ENCODE peak calls at places on chromosome 6, in four cellular contexts. L, R, V and T are unnamed samples.

GRCh38 chr6:11761744-11762620 is 16.6 kb downstream of the ADTRP start:
- DNase-seq in L (no peak), R (no peak), V (no peak), T (no peak)

GRCh38 chr6:34745277-34746103 is 11.8 kb upstream of the SNRPC start:
- DNase-seq in R (no peak), V (peak; percentile 72), L (peak; percentile 75), T (no peak)

GRCh38 chr6:56775498-56776166 is 132.9 kb upstream of the DST start:
- DNase-seq in V (no peak), L (no peak), R (no peak), T (no peak)

GRCh38 chr6:100344761-100345160 is 120.0 kb downstream of the SIM1 start:
- DNase-seq in L (no peak), R (no peak), V (peak; percentile 82), T (peak; percentile 88)

GRCh38 chr6:29763491-29764289 is 40.5 kb downstream of the HLA-F start:
- DNase-seq in L (no peak), V (peak; percentile 68), R (no peak), T (peak; percentile 79)

GRCh38 chr6:26556263-26557070 is 18.3 kb downstream of the HMGN4 start:
- DNase-seq in R (peak; percentile 73), L (no peak), V (peak; percentile 97), T (peak; percentile 96)

GRCh38 chr6:24708612-24709011 is 10.3 kb downstream of the C6orf62 start:
- DNase-seq in V (no peak), R (no peak), L (no peak), T (no peak)

GRCh38 chr6:116247285-116247684 is 6.6 kb downstream of the TSPYL4 start:
- DNase-seq in V (no peak), R (no peak), L (no peak), T (no peak)

GRCh38 chr6:128024976-128025375 is 124.1 kb upstream of the THEMIS start:
- DNase-seq in R (no peak), L (no peak), V (no peak), T (no peak)

GRCh38 chr6:100186552-100186951 is 192.5 kb upstream of the MCHR2 start:
- DNase-seq in V (peak; percentile 48), L (no peak), R (no peak), T (peak; percentile 39)

GRCh38 chr6:131159578-131159977 is 24.3 kb downstream of the AKAP7 start:
- DNase-seq in V (peak; percentile 86), R (no peak), L (no peak), T (peak; percentile 87)

GRCh38 chr6:138814179-138814834 is 18.4 kb downstream of the ECT2L start:
- DNase-seq in L (no peak), V (no peak), R (no peak), T (no peak)

GRCh38 chr6:168418631-168419250 is 22.2 kb upstream of the SMOC2 start:
- DNase-seq in R (no peak), L (no peak), V (no peak), T (no peak)

GRCh38 chr6:75124983-75125382 is 80.9 kb downstream of the COL12A1 start:
- DNase-seq in V (peak; percentile 49), L (no peak), R (no peak), T (no peak)

GRCh38 chr6:56555438-56555872 is 87.2 kb downstream of the DST start:
- DNase-seq in V (peak; percentile 73), R (peak; percentile 18), L (no peak), T (peak; percentile 26)

GRCh38 chr6:124466949-124467348 is 495.3 kb upstream of the RNF217 start:
- DNase-seq in L (no peak), V (no peak), R (no peak), T (no peak)

GRCh38 chr6:101401792-101402617 is 8.5 kb downstream of the GRIK2 start:
- DNase-seq in L (no peak), V (peak; percentile 46), R (no peak), T (peak; percentile 24)

GRCh38 chr6:132214716-132215115 is 186.6 kb downstream of the MOXD1 start:
- DNase-seq in V (no peak), R (no peak), L (no peak), T (no peak)

GRCh38 chr6:41228616-41229015 is 467 bp downstream of the TREML4 start:
- DNase-seq in R (no peak), V (no peak), L (peak; percentile 58), T (no peak)

GRCh38 chr6:107819976-107820551 is 4.0 kb downstream of the SCML4 start:
- DNase-seq in L (no peak), R (no peak), V (peak; percentile 1), T (peak; percentile 24)

GRCh38 chr6:3799731-3800130 is 48.2 kb upstream of the PXDC1 start:
- DNase-seq in V (no peak), L (no peak), R (no peak), T (no peak)
- TF ChIP-seq CTCF in V (no peak), L (no peak), R (no peak), T (no peak)

GRCh38 chr6:32885698-32886286 is 31.8 kb downstream of the PSMB9 start:
- DNase-seq in L (no peak), R (no peak), V (peak; percentile 81), T (peak; percentile 84)
- TF ChIP-seq CTCF in L (peak; percentile 71), R (peak; percentile 63), V (peak; percentile 76), T (peak; percentile 28)

GRCh38 chr6:14713966-14714631 is 531.8 kb upstream of the JARID2 start:
- DNase-seq in V (no peak), R (no peak), L (no peak), T (peak; percentile 21)

GRCh38 chr6:14711704-14712397 is 534.0 kb upstream of the JARID2 start:
- DNase-seq in V (no peak), L (no peak), R (no peak), T (no peak)

GRCh38 chr6:14713008-14713452 is 532.8 kb upstream of the JARID2 start:
- DNase-seq in L (peak; percentile 45), V (peak; percentile 91), R (peak; percentile 27), T (peak; percentile 98)

GRCh38 chr6:14711056-14711703 is 534.7 kb upstream of the JARID2 start:
- DNase-seq in R (no peak), V (peak; percentile 98), L (peak; percentile 74), T (peak; percentile 91)

GRCh38 chr6:14713561-14713960 is 532.3 kb upstream of the JARID2 start:
- DNase-seq in L (no peak), V (no peak), R (no peak), T (peak; percentile 64)
- TF ChIP-seq CTCF in L (no peak), V (no peak), R (no peak), T (no peak)

GRCh38 chr6:147970970-147971369 is 371.7 kb upstream of the SASH1 start:
- DNase-seq in L (no peak), R (no peak), V (peak; percentile 5), T (no peak)
- TF ChIP-seq CTCF in L (no peak), R (no peak), V (peak; percentile 18), T (no peak)

GRCh38 chr6:43508481-43509141 is 1.5 kb downstream of the LRRC73 start:
- DNase-seq in V (no peak), R (no peak), L (no peak), T (no peak)

GRCh38 chr6:43504756-43505593 is 5.2 kb downstream of the LRRC73 start:
- DNase-seq in V (no peak), R (no peak), L (no peak), T (no peak)

GRCh38 chr6:43505718-43506117 is 4.4 kb downstream of the LRRC73 start:
- DNase-seq in V (no peak), R (no peak), L (no peak), T (no peak)

GRCh38 chr6:43506171-43506570 is 4.0 kb downstream of the LRRC73 start:
- DNase-seq in V (no peak), L (no peak), R (no peak), T (no peak)

GRCh38 chr6:43506667-43507471 is 3.3 kb downstream of the LRRC73 start:
- DNase-seq in L (peak; percentile 79), R (peak; percentile 81), V (peak; percentile 78), T (peak; percentile 73)
- TF ChIP-seq CTCF in L (peak; percentile 94), R (peak; percentile 88), V (peak; percentile 98), T (peak; percentile 92)

DNA sequence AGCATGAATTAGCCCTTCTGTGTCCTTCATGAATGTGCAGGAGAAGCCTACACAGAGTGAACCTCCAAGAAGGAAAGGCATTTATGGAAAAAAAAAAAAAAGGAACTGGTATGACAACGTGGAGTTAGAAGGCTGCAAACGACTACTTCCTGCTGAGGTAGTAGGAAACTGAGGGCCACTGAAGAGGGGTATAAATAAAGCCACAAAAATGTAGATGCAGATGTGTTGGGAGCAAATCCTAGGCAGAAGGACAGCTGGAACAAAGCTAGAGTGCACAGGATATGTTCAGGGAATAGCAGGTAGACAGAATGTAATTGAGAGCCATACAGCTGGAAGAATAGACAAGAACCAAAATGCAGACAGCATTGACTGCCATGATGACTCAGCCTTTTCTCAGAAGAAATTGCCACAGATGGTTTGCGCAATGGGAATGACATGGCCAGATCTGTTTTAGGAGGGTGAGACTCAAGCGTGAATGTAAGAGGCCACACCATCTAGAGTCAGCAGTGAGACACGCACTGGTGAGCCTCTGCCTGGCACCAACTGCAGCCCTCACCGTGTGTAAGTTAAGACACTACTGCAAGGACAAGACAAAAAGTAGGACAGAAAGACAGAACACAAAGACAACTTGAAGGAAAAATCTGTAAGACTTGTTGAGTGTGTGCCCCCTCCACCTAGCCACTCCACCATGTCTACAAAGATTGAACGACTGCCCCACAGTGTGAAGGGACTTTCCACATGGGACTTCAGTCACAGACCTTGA is 79.8 kb downstream of the KIF13A start:
- DNase-seq in V (peak; percentile 100), R (peak; percentile 26), L (peak; percentile 91), T (peak; percentile 99)
- TF ChIP-seq CTCF in V (peak; percentile 44), R (no peak), L (peak; percentile 16), T (peak; percentile 29)

DNA sequence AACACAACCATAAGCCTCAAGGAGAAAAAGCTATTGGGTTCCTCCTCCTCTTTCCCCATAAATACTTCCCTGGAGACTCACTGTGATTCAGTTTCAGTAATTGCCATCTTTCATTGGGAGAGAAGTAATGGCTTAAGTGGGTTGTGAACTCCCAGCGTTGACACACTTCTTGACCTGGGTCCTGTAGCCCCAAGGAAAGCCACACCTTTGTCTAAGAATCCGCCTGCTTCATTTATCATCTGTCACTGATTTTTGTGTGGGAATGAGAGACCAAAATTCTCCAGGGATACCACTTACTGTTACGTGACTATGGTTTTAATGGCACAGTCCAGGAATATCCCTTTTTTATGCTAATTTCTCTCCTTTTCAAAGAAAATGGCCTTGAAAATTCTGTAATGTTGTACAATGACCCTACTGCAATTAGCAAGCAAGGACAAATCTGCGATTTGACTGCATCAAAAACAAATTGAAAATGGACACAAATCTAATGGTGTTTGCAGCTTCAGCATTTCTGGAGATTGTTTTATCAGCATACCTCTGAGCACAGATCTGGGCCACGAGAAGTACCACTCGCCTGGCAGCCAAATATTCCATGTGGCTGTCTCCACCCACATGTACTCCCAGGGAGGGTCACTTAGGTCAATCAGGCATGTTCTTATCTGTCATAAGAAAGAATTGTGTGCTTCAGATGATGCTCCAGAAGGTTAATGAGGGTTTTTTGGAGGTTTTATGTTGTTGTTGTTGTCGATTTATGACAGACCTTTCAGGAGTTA is 29.8 kb downstream of the DCBLD1 start:
- DNase-seq in L (no peak), V (no peak), R (no peak), T (peak; percentile 53)
- TF ChIP-seq CTCF in L (no peak), V (no peak), R (no peak), T (no peak)